ENCODE peak calls at places on chromosomes 12 and 14, in ten cellular contexts. D is B cell; O is NCI-H748 treated with DMSO at 0.1 percent for 48 hours; P is tibial nerve; M is epithelial cell of esophagus; E is posterior cingulate gyrus; V is RPMI7951; K is NCI-H1092; W is activated CD4-positive, alpha-beta T cell treated with anti-CD3 and anti-CD28 coated beads for 4 hours; H is non-pigmented ciliary epithelial cell. Y is an unnamed sample.
A peak's percentile ranks its signal among the peaks of the same experiment; 100 is the strongest.

GRCh38 chr12:81759215-81759991 is at the start of gene PPFIA2:
- DNase-seq in V (peak; percentile 10), D (no peak), P (no peak), K (peak; percentile 30), H (no peak), O (peak; percentile 82), W (no peak), M (peak; percentile 36), E (peak; percentile 92), Y (peak; percentile 2)

GRCh38 chr12:52402873-52403510 is 3.1 kb downstream of the KRT82 start:
- DNase-seq in P (no peak), H (no peak), K (no peak), D (no peak), V (no peak), E (peak; percentile 29), W (no peak), O (no peak), M (no peak), Y (no peak)

GRCh38 chr14:23078692-23079116 is 16.2 kb downstream of the ACIN1 start:
- DNase-seq in D (no peak), M (peak; percentile 85), H (peak; percentile 87), K (no peak), W (no peak), P (peak; percentile 45), E (no peak), O (no peak), V (peak; percentile 92), Y (no peak)

GRCh38 chr14:104374718-104375080 is 204.9 kb upstream of the C14orf180 start:
- DNase-seq in H (no peak), P (no peak), D (no peak), E (peak; percentile 51), V (no peak), M (no peak), K (no peak), W (no peak), O (no peak), Y (no peak)

GRCh38 chr14:29587046-29587445 is 340.6 kb downstream of the PRKD1 start:
- DNase-seq in M (no peak), W (no peak), P (no peak), H (no peak), V (no peak), K (no peak), E (no peak), O (no peak), D (no peak), Y (no peak)

GRCh38 chr14:94143239-94143638 is 13.8 kb upstream of the IFI27L2 start:
- DNase-seq in P (no peak), W (no peak), H (no peak), D (no peak), M (no peak), V (no peak), K (no peak), O (no peak), E (no peak), Y (no peak)

GRCh38 chr12:96220902-96221301 is 26.7 kb downstream of the ELK3 start:
- DNase-seq in W (no peak), P (no peak), V (peak; percentile 56), H (no peak), K (no peak), M (peak; percentile 85), D (no peak), E (no peak), O (no peak), Y (no peak)

GRCh38 chr14:101781240-101782061 is 19.9 kb downstream of the PPP2R5C start:
- DNase-seq in D (peak; percentile 50), M (peak; percentile 22), H (no peak), K (no peak), V (no peak), W (peak; percentile 18), O (no peak), P (no peak), E (no peak), Y (peak; percentile 9)

GRCh38 chr12:102034346-102034745 is 27.4 kb downstream of the WASHC3 start:
- DNase-seq in H (peak; percentile 15), O (no peak), W (no peak), V (no peak), E (no peak), K (no peak), P (no peak), M (peak; percentile 6), D (no peak), Y (no peak)

GRCh38 chr14:94173471-94173884 is 644 bp upstream of the PPP4R4 start:
- DNase-seq in H (no peak), O (no peak), W (no peak), P (no peak), M (no peak), K (no peak), E (peak; percentile 82), D (peak; percentile 32), V (no peak), Y (no peak)

GRCh38 chr12:94714378-94714777 is 64.0 kb upstream of the TMCC3 start:
- DNase-seq in M (peak; percentile 87), D (no peak), K (no peak), W (no peak), E (no peak), O (no peak), H (peak; percentile 78), P (no peak), V (peak; percentile 41), Y (peak; percentile 57)